ENCODE peak calls at places on chromosomes 1 and 21, in five cellular contexts. E, J, W, Q and V are unnamed samples.

GRCh38 chr1:82453511-82454185 is 652.9 kb downstream of the ADGRL2 start:
- DNase-seq in Q (no peak), J (no peak), W (no peak), E (no peak), V (no peak)

GRCh38 chr1:46300673-46301405 is 2.6 kb downstream of the LRRC41 start:
- DNase-seq in W (no peak), Q (no peak), J (no peak), E (no peak), V (no peak)

GRCh38 chr1:230171337-230172015 is 104.4 kb downstream of the GALNT2 start:
- DNase-seq in Q (no peak), E (peak; percentile 61), W (peak; percentile 21), J (no peak), V (peak; percentile 53)

GRCh38 chr21:42022906-42023305 is 12.7 kb upstream of the ZBTB21 start:
- DNase-seq in J (no peak), Q (no peak), E (no peak), W (no peak), V (no peak)

GRCh38 chr1:14345925-14346550 is 252.4 kb upstream of the KAZN start:
- DNase-seq in W (no peak), E (no peak), J (no peak), Q (no peak), V (no peak)

GRCh38 chr1:62782197-62782886 is 1.6 kb upstream of the ATG4C start:
- DNase-seq in W (no peak), E (no peak), Q (no peak), J (no peak), V (no peak)

GRCh38 chr1:59177756-59178155 is 119.1 kb upstream of the FGGY start:
- DNase-seq in Q (no peak), W (no peak), J (no peak), E (no peak), V (no peak)

GRCh38 chr1:58855351-58856165 is 71.7 kb upstream of the JUN start:
- DNase-seq in J (no peak), Q (no peak), E (peak; percentile 37), W (no peak), V (no peak)

GRCh38 chr1:101178688-101179491 is 57.9 kb upstream of the S1PR1 start:
- DNase-seq in J (peak; percentile 80), W (no peak), Q (no peak), E (no peak), V (no peak)

GRCh38 chr1:2543543-2544092 is 12.6 kb upstream of the TNFRSF14 start:
- DNase-seq in E (no peak), Q (no peak), J (no peak), W (no peak), V (no peak)

GRCh38 chr1:6547301-6547700 is 7.0 kb downstream of the NOL9 start:
- DNase-seq in W (no peak), E (peak; percentile 27), Q (no peak), J (no peak), V (no peak)

GRCh38 chr1:117780981-117781475 is 148.4 kb downstream of the GDAP2 start:
- DNase-seq in J (no peak), W (no peak), Q (no peak), E (no peak), V (no peak)

GRCh38 chr1:182962554-182963115 is 9.7 kb upstream of the SHCBP1L start:
- DNase-seq in J (peak; percentile 30), W (peak; percentile 90), Q (peak; percentile 69), E (peak; percentile 83), V (peak; percentile 84)

GRCh38 chr21:31185663-31186062 is 147.4 kb upstream of the KRTAP19-8 start:
- DNase-seq in W (no peak), J (no peak), E (no peak), Q (no peak), V (no peak)

GRCh38 chr21:46195595-46196195 is 11.4 kb upstream of the SPATC1L start:
- DNase-seq in E (no peak), J (no peak), W (peak; percentile 46), Q (peak; percentile 7), V (peak; percentile 77)

GRCh38 chr1:199522936-199523335 is 504.6 kb upstream of the NR5A2 start:
- DNase-seq in W (no peak), J (no peak), E (peak; percentile 34), Q (no peak), V (no peak)

GRCh38 chr21:40902299-40902698 is 55.3 kb upstream of the DSCAM start:
- DNase-seq in W (no peak), J (no peak), Q (no peak), E (no peak), V (no peak)

GRCh38 chr1:1062364-1063163 is 11.5 kb downstream of the RNF223 start:
- DNase-seq in E (no peak), W (no peak), Q (no peak), J (no peak), V (no peak)

GRCh38 chr1:147892731-147893214 is 9.8 kb upstream of the GJA8 start:
- DNase-seq in J (no peak), Q (peak; percentile 31), W (peak; percentile 67), E (peak; percentile 40), V (no peak)

GRCh38 chr1:247111636-247112478 is 7.7 kb upstream of the ZNF669 start:
- DNase-seq in E (no peak), W (peak; percentile 71), J (no peak), Q (peak; percentile 54), V (peak; percentile 50)

GRCh38 chr1:81113688-81114087 is 687.0 kb upstream of the ADGRL2 start:
- DNase-seq in E (no peak), Q (no peak), W (no peak), J (no peak), V (no peak)

GRCh38 chr1:28571911-28572310 is 19.0 kb downstream of the TRNAU1AP start:
- DNase-seq in E (no peak), Q (no peak), J (no peak), W (no peak), V (no peak)

GRCh38 chr21:15651172-15651571 is 78.6 kb upstream of the USP25 start:
- DNase-seq in Q (no peak), E (no peak), J (no peak), W (no peak), V (no peak)

GRCh38 chr1:2518528-2518927 is 7.9 kb downstream of the PANK4 start:
- DNase-seq in W (no peak), E (no peak), J (no peak), Q (no peak), V (no peak)

GRCh38 chr1:107135466-107135865 is 5.4 kb upstream of the NTNG1 start:
- DNase-seq in Q (peak; percentile 68), J (no peak), E (peak; percentile 45), W (no peak), V (no peak)

GRCh38 chr1:50936321-50936720 is 23.7 kb downstream of the FAF1 start:
- DNase-seq in J (no peak), Q (no peak), W (no peak), E (no peak), V (no peak)

GRCh38 chr1:186212574-186213224 is 162.4 kb downstream of the TPR start:
- DNase-seq in W (peak; percentile 73), J (no peak), Q (peak; percentile 40), E (peak; percentile 89), V (no peak)

GRCh38 chr1:157111396-157112165 is 12.0 kb upstream of the ETV3L start:
- DNase-seq in E (no peak), J (no peak), Q (peak; percentile 59), W (no peak), V (no peak)

GRCh38 chr1:11051781-11052510 is 4.9 kb upstream of the MASP2 start:
- DNase-seq in J (no peak), Q (no peak), W (no peak), E (no peak), V (no peak)

GRCh38 chr1:236808564-236809130 is 13.6 kb downstream of the MTR start:
- DNase-seq in E (no peak), Q (no peak), W (no peak), J (no peak), V (no peak)

GRCh38 chr21:45509566-45510465 is 32.4 kb downstream of the SLC19A1 start:
- DNase-seq in J (no peak), W (no peak), Q (no peak), E (no peak), V (peak; percentile 75)

GRCh38 chr1:32367912-32368635 is 5.7 kb downstream of the TSSK3 start:
- DNase-seq in E (no peak), J (no peak), W (no peak), Q (no peak), V (no peak)

GRCh38 chr1:236553370-236553769 is 29.6 kb downstream of the LGALS8 start:
- DNase-seq in E (no peak), J (no peak), W (no peak), Q (no peak), V (no peak)

GRCh38 chr1:24199291-24199900 is 12.3 kb upstream of the IFNLR1 start:
- DNase-seq in E (peak; percentile 34), J (no peak), W (peak; percentile 82), Q (peak; percentile 80), V (peak; percentile 89)
- TF ChIP-seq CTCF in E (peak; percentile 88), J (peak; percentile 78), W (peak; percentile 86), Q (peak; percentile 86), V (no peak)

DNA sequence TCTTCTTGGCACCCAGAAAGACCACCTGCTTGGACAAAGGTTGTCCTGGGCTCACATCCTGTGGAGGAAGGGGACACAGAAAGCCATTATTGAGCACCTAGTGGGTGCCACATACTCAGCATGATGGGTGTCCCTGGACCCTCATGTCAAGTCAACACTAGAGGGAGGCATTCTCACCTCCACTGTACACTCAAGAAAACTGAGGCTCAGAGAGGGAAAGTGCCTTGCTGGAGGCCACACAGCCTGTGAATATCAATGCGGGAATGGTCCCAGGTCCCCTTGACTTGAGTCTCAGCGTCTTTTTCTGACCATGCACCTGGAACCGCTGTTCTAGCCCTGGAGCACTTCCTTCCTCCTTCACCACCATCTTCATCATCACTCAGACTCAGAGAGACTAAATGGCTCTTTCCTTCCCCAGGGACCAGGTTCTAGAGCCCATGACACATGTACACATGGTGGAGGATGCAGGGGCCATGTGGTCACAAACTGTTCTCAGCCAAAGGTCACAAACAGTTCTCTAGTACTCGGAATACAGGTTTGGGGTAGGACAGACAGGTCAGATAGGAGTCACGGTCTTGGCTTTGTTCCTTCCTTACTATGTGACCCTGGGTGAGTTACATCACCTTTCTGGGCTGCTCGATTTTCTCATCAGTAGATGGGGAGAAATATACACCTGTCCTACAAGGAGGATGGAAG is 89.2 kb upstream of the WNT4 start:
- DNase-seq in E (no peak), J (no peak), W (no peak), Q (no peak), V (no peak)
- TF ChIP-seq CTCF in E (peak; percentile 25), J (no peak), W (no peak), Q (no peak), V (no peak)

GRCh38 chr1:44314401-44314800 is 40.7 kb downstream of the ERI3 start:
- DNase-seq in W (no peak), Q (peak; percentile 24), E (no peak), J (no peak), V (no peak)
- TF ChIP-seq CTCF in W (no peak), Q (no peak), E (peak; percentile 56), J (no peak), V (no peak)

DNA sequence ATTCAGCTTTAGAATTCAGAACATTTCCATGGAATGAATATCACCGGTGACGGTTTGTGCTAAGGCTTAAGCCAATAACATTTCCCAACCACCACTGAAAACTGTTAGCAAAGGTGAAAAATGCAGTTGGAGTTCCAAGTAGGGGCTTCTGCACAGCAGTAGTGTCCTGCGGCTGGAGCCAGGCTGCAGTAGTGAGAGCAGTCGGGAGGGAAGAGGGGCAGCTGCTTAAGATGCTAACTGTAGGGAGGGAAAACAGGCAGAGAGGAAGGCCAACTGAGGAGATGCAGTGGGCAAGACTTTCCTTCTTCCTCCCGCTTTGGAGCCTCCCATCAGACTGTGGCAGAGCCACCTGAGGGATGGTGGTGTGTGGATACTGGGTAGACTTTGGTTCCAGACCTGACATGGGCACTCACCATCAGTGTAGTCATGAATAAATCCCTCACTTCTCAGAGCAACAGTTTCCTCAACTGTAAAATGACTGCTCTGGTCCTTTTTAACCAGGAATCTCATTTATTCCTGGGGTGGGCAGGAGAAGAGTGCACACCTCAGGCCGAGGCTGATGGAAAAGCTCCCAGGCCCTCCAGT is 3.2 kb downstream of the F3 start:
- DNase-seq in W (no peak), J (no peak), E (no peak), Q (peak; percentile 30), V (no peak)
- TF ChIP-seq CTCF in W (no peak), J (no peak), E (peak; percentile 40), Q (no peak), V (no peak)